ENCODE peak calls at places on chromosomes 7 and 10, in eight cellular contexts. One of them, this sample, is unnamed. For H3K4me1, the result is how much of the 10 kb centered on the place peaks cover.

GRCh38 chr10:74081192-74081803 is 69.3 kb downstream of the AP3M1 start:
- DNase-seq in A549: peak
- DNase-seq in BE2C: peak
- DNase-seq in tibial nerve: no peak
- DNase-seq in mammary epithelial cell: peak
- DNase-seq in heart left ventricle: no peak
- DNase-seq in aorta: no peak
- DNase-seq in transverse colon: peak
- DNase-seq in this sample: no peak

GRCh38 chr7:151875862-151876111 is 1.1 kb downstream of the PRKAG2 start:
- DNase-seq in A549: peak
- DNase-seq in BE2C: no peak
- DNase-seq in tibial nerve: no peak
- DNase-seq in mammary epithelial cell: no peak
- DNase-seq in heart left ventricle: no peak
- DNase-seq in aorta: no peak
- DNase-seq in transverse colon: no peak
- DNase-seq in this sample: no peak

GRCh38 chr7:129423700-129424410 is 10.4 kb upstream of the STRIP2 start:
- DNase-seq in A549: peak
- DNase-seq in BE2C: no peak
- DNase-seq in tibial nerve: no peak
- DNase-seq in mammary epithelial cell: peak
- DNase-seq in heart left ventricle: no peak
- DNase-seq in aorta: no peak
- DNase-seq in transverse colon: no peak
- DNase-seq in this sample: no peak

GRCh38 chr10:132628966-132629900 is 91.6 kb downstream of the INPP5A start:
- DNase-seq in A549: no peak
- DNase-seq in BE2C: no peak
- DNase-seq in tibial nerve: no peak
- DNase-seq in mammary epithelial cell: no peak
- DNase-seq in heart left ventricle: no peak
- DNase-seq in aorta: peak
- DNase-seq in transverse colon: no peak
- DNase-seq in this sample: peak

GRCh38 chr7:7203813-7204575 is 21.6 kb downstream of the C1GALT1 start:
- DNase-seq in A549: no peak
- DNase-seq in BE2C: no peak
- DNase-seq in tibial nerve: no peak
- DNase-seq in mammary epithelial cell: peak
- DNase-seq in heart left ventricle: no peak
- DNase-seq in aorta: no peak
- DNase-seq in transverse colon: no peak
- DNase-seq in this sample: no peak

GRCh38 chr10:126092806-126093205 is 196.4 kb downstream of the FANK1 start:
- DNase-seq in A549: no peak
- DNase-seq in BE2C: no peak
- DNase-seq in tibial nerve: no peak
- DNase-seq in mammary epithelial cell: no peak
- DNase-seq in heart left ventricle: no peak
- DNase-seq in aorta: no peak
- DNase-seq in transverse colon: no peak
- DNase-seq in this sample: no peak

GRCh38 chr10:121804460-121804859 is 123.4 kb downstream of the ATE1 start:
- DNase-seq in A549: no peak
- DNase-seq in BE2C: no peak
- DNase-seq in tibial nerve: no peak
- DNase-seq in mammary epithelial cell: no peak
- DNase-seq in heart left ventricle: no peak
- DNase-seq in aorta: no peak
- DNase-seq in transverse colon: no peak
- DNase-seq in this sample: no peak

GRCh38 chr7:47786557-47787248 is 161.6 kb downstream of the PKD1L1 start:
- DNase-seq in A549: peak
- DNase-seq in BE2C: peak
- DNase-seq in tibial nerve: peak
- DNase-seq in mammary epithelial cell: peak
- DNase-seq in heart left ventricle: peak
- DNase-seq in aorta: peak
- DNase-seq in transverse colon: peak
- DNase-seq in this sample: peak

GRCh38 chr10:132164801-132165278 is 21.9 kb upstream of the DPYSL4 start:
- DNase-seq in A549: no peak
- DNase-seq in BE2C: no peak
- DNase-seq in tibial nerve: no peak
- DNase-seq in mammary epithelial cell: no peak
- DNase-seq in heart left ventricle: no peak
- DNase-seq in aorta: no peak
- DNase-seq in transverse colon: peak
- DNase-seq in this sample: no peak

GRCh38 chr10:75145590-75145989 is 34.1 kb downstream of the SAMD8 start:
- DNase-seq in A549: no peak
- DNase-seq in BE2C: no peak
- DNase-seq in tibial nerve: no peak
- DNase-seq in mammary epithelial cell: no peak
- DNase-seq in heart left ventricle: no peak
- DNase-seq in aorta: no peak
- DNase-seq in transverse colon: no peak
- DNase-seq in this sample: no peak

GRCh38 chr7:128869138-128869943 is 6.7 kb downstream of the ATP6V1F start:
- DNase-seq in A549: peak
- DNase-seq in BE2C: peak
- DNase-seq in tibial nerve: no peak
- DNase-seq in mammary epithelial cell: peak
- DNase-seq in heart left ventricle: peak
- DNase-seq in aorta: peak
- DNase-seq in transverse colon: peak
- DNase-seq in this sample: peak

GRCh38 chr10:5492322-5492855 is 7.0 kb downstream of the CALML5 start:
- DNase-seq in A549: no peak
- DNase-seq in BE2C: no peak
- DNase-seq in tibial nerve: no peak
- DNase-seq in mammary epithelial cell: no peak
- DNase-seq in heart left ventricle: no peak
- DNase-seq in aorta: no peak
- DNase-seq in transverse colon: no peak
- DNase-seq in this sample: no peak

GRCh38 chr7:69457912-69458491 is 140.3 kb upstream of the AUTS2 start:
- DNase-seq in A549: no peak
- DNase-seq in BE2C: peak
- DNase-seq in tibial nerve: no peak
- DNase-seq in mammary epithelial cell: no peak
- DNase-seq in heart left ventricle: peak
- DNase-seq in aorta: no peak
- DNase-seq in transverse colon: no peak
- DNase-seq in this sample: peak

GRCh38 chr10:4586756-4587155 is 239.3 kb upstream of the AKR1E2 start:
- DNase-seq in A549: no peak
- DNase-seq in BE2C: no peak
- DNase-seq in tibial nerve: no peak
- DNase-seq in mammary epithelial cell: no peak
- DNase-seq in heart left ventricle: no peak
- DNase-seq in aorta: no peak
- DNase-seq in transverse colon: no peak
- DNase-seq in this sample: no peak

GRCh38 chr7:71470948-71471347 is 339.0 kb downstream of the GALNT17 start:
- DNase-seq in A549: no peak
- DNase-seq in BE2C: no peak
- DNase-seq in tibial nerve: no peak
- DNase-seq in mammary epithelial cell: no peak
- DNase-seq in heart left ventricle: no peak
- DNase-seq in aorta: no peak
- DNase-seq in transverse colon: no peak
- DNase-seq in this sample: no peak

GRCh38 chr7:71466448-71467145 is 334.7 kb downstream of the GALNT17 start:
- DNase-seq in A549: no peak
- DNase-seq in BE2C: no peak
- DNase-seq in tibial nerve: no peak
- DNase-seq in mammary epithelial cell: no peak
- DNase-seq in heart left ventricle: no peak
- DNase-seq in aorta: no peak
- DNase-seq in transverse colon: no peak
- DNase-seq in this sample: no peak

GRCh38 chr7:71465741-71466189 is 333.8 kb downstream of the GALNT17 start:
- DNase-seq in A549: no peak
- DNase-seq in BE2C: no peak
- DNase-seq in tibial nerve: no peak
- DNase-seq in mammary epithelial cell: no peak
- DNase-seq in heart left ventricle: no peak
- DNase-seq in aorta: no peak
- DNase-seq in transverse colon: no peak
- DNase-seq in this sample: no peak
- H3K4me3 ChIP-seq in A549: no peak
- H3K4me3 ChIP-seq in BE2C: no peak
- H3K4me3 ChIP-seq in tibial nerve: no peak
- H3K4me3 ChIP-seq in mammary epithelial cell: no peak
- H3K4me3 ChIP-seq in heart left ventricle: no peak
- H3K4me3 ChIP-seq in aorta: no peak
- H3K4me3 ChIP-seq in transverse colon: no peak
- H3K4me3 ChIP-seq in this sample: no peak

GRCh38 chr7:44882899-44883298 is 2.4 kb downstream of the PURB start:
- DNase-seq in A549: no peak
- DNase-seq in BE2C: no peak
- DNase-seq in tibial nerve: no peak
- DNase-seq in mammary epithelial cell: no peak
- DNase-seq in heart left ventricle: no peak
- DNase-seq in aorta: no peak
- DNase-seq in transverse colon: no peak
- DNase-seq in this sample: no peak

GRCh38 chr7:44880317-44881018 is 4.9 kb downstream of the PURB start:
- DNase-seq in A549: no peak
- DNase-seq in BE2C: no peak
- DNase-seq in tibial nerve: no peak
- DNase-seq in mammary epithelial cell: no peak
- DNase-seq in heart left ventricle: no peak
- DNase-seq in aorta: no peak
- DNase-seq in transverse colon: no peak
- DNase-seq in this sample: no peak

GRCh38 chr7:44881066-44881600 is 4.2 kb downstream of the PURB start:
- DNase-seq in A549: no peak
- DNase-seq in BE2C: no peak
- DNase-seq in tibial nerve: no peak
- DNase-seq in mammary epithelial cell: no peak
- DNase-seq in heart left ventricle: no peak
- DNase-seq in aorta: no peak
- DNase-seq in transverse colon: no peak
- DNase-seq in this sample: no peak

GRCh38 chr7:44883961-44884360 is 1.4 kb downstream of the PURB start:
- DNase-seq in A549: no peak
- DNase-seq in BE2C: no peak
- DNase-seq in tibial nerve: no peak
- DNase-seq in mammary epithelial cell: no peak
- DNase-seq in heart left ventricle: no peak
- DNase-seq in aorta: no peak
- DNase-seq in transverse colon: no peak
- DNase-seq in this sample: no peak

DNA sequence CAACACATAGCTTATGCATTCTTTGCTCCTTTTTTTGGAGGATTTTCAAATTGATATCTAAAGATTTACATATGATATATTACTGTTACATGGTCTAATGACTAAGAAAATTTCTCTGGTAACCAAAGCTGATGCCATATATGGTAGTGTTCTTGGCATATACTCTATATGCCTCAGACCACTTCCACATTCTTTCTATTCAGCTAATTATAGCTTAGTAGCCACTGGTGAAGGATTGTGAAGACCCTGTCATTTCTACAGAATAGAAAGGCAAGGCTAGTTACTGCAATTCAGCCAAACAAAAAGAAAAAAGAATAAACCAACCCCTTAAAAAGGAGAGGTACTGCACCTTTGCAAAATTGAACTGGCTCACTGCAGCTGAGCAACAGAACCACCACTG is 3.7 kb downstream of the PURB start:
- DNase-seq in A549: no peak
- DNase-seq in BE2C: no peak
- DNase-seq in tibial nerve: no peak
- DNase-seq in mammary epithelial cell: peak
- DNase-seq in heart left ventricle: no peak
- DNase-seq in aorta: no peak
- DNase-seq in transverse colon: no peak
- DNase-seq in this sample: no peak
- H3K4me1 ChIP-seq in A549: under half
- H3K4me1 ChIP-seq in BE2C: under half
- H3K4me1 ChIP-seq in tibial nerve: half or more
- H3K4me1 ChIP-seq in mammary epithelial cell: under half
- H3K4me1 ChIP-seq in heart left ventricle: half or more
- H3K4me1 ChIP-seq in aorta: under half
- H3K4me1 ChIP-seq in transverse colon: under half
- H3K4me1 ChIP-seq in this sample: half or more

GRCh38 chr7:55367283-55367840 is 2.2 kb downstream of the LANCL2 start:
- DNase-seq in A549: no peak
- DNase-seq in BE2C: no peak
- DNase-seq in tibial nerve: no peak
- DNase-seq in mammary epithelial cell: no peak
- DNase-seq in heart left ventricle: no peak
- DNase-seq in aorta: no peak
- DNase-seq in transverse colon: no peak
- DNase-seq in this sample: no peak
- H3K4me3 ChIP-seq in A549: peak
- H3K4me3 ChIP-seq in BE2C: peak
- H3K4me3 ChIP-seq in tibial nerve: no peak
- H3K4me3 ChIP-seq in mammary epithelial cell: peak
- H3K4me3 ChIP-seq in heart left ventricle: peak
- H3K4me3 ChIP-seq in aorta: no peak
- H3K4me3 ChIP-seq in transverse colon: peak
- H3K4me3 ChIP-seq in this sample: peak

DNA sequence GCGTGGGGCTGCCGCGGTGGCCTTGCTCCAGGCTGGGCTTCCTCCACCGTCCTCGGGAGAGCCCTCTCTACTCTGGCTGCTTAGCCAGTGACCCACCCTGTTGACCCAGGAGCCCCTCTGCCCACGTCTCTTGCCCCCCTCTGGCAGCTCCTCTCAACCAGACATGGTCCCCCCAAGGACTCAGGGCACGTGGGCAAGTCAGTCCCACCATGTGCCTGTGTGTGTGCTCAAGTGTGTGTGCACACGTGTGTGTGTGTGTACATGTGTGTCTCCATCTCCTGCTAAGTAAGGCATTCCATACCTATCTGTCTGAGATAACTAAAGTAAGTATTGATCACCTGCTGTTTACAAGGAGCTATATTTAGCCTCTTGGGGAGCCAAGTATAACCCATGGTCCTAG is 101.0 kb downstream of the C10orf105 start:
- DNase-seq in A549: no peak
- DNase-seq in BE2C: no peak
- DNase-seq in tibial nerve: no peak
- DNase-seq in mammary epithelial cell: no peak
- DNase-seq in heart left ventricle: no peak
- DNase-seq in aorta: no peak
- DNase-seq in transverse colon: no peak
- DNase-seq in this sample: no peak
- H3K4me1 ChIP-seq in A549: under half
- H3K4me1 ChIP-seq in BE2C: under half
- H3K4me1 ChIP-seq in tibial nerve: under half
- H3K4me1 ChIP-seq in mammary epithelial cell: under half
- H3K4me1 ChIP-seq in heart left ventricle: under half
- H3K4me1 ChIP-seq in aorta: under half
- H3K4me1 ChIP-seq in transverse colon: under half
- H3K4me1 ChIP-seq in this sample: under half